ENCODE peak calls at places on chromosomes 16 and 17, in five cellular contexts. S is CD4-positive, alpha-beta memory T cell; V is stomach; K is heart right ventricle; A is right lobe of liver. T is an unnamed sample.

GRCh38 chr16:84932691-84933090 is 78.6 kb downstream of the ZDHHC7 start:
- DNase-seq in A (no peak), S (no peak), V (no peak), K (no peak), T (no peak)

GRCh38 chr17:76263896-76264295 is 1.3 kb upstream of the UBALD2 start:
- DNase-seq in S (peak), K (no peak), A (no peak), V (no peak), T (no peak)

GRCh38 chr16:2090819-2091721 is 43.3 kb downstream of the TSC2 start:
- DNase-seq in S (no peak), K (peak), V (peak), A (peak), T (no peak)

GRCh38 chr16:87206646-87207451 is 110.3 kb downstream of the C16orf95 start:
- DNase-seq in A (no peak), S (no peak), V (no peak), K (no peak), T (no peak)

GRCh38 chr16:27779719-27780161 is 229.8 kb downstream of the KATNIP start:
- DNase-seq in V (peak), A (peak), S (no peak), K (no peak), T (no peak)

GRCh38 chr16:68800257-68800875 is 43.0 kb upstream of the TANGO6 start:
- DNase-seq in K (no peak), A (no peak), V (peak), S (no peak), T (peak)

GRCh38 chr16:68374251-68374805 is 63.5 kb downstream of the PRMT7 start:
- DNase-seq in A (no peak), V (no peak), K (no peak), S (no peak), T (no peak)

GRCh38 chr17:46817151-46817900 is 1.2 kb downstream of the WNT3 start:
- DNase-seq in K (no peak), A (no peak), V (no peak), S (no peak), T (no peak)

GRCh38 chr17:77513045-77513444 is 372.3 kb downstream of the SEC14L1 start:
- DNase-seq in A (no peak), K (no peak), S (no peak), V (no peak), T (no peak)

GRCh38 chr16:86571197-86571915 is 4.7 kb downstream of the FOXC2 start:
- DNase-seq in S (no peak), A (no peak), V (no peak), K (no peak), T (no peak)

GRCh38 chr17:81551458-81552243 is 502 bp downstream of the FAAP100 start:
- DNase-seq in S (no peak), V (no peak), A (peak), K (peak), T (no peak)
- H3K4me3 ChIP-seq in S (peak), V (peak), A (peak), K (peak), T (peak)

DNA sequence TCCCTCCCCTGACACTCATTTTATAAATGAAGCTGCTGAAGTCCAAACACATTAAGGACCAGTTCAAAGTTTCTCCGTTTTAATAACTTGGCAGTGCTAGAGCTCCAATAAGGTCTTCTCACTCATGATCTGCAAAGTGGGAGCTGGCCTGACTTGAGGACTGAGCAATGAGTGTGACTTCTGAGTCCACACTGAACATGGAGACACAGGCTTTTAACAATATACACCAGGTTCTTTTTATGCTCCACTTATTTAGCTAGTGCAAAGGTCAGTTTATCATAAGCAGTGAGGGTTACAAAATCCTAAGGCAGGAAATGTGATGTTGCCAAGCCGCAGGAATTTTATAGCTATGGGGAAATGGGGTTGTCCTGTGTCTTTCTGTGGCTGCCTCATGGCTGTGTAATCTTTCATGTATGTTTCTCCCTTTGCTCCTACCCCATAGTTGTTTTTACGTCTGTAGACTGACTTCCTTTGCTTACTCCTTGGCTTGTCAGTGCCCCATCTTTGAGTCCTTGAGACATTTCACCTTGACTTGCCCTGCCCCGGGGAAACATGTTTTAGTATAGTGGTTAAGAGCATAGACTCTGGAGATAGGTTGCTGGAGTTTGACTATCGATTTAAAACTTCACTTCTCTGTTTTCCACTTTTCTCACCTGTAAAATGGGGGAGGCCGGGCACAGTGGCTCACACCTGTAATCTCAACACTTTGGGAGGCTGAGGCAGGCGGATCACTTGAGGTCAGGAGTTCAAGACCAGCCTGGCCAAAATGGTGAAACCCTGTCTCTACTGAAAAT is 12.2 kb upstream of the MMD start:
- DNase-seq in V (peak), S (no peak), A (no peak), K (no peak), T (no peak)
- H3K27ac ChIP-seq in V (peak), S (no peak), A (peak), K (no peak), T (no peak)

DNA sequence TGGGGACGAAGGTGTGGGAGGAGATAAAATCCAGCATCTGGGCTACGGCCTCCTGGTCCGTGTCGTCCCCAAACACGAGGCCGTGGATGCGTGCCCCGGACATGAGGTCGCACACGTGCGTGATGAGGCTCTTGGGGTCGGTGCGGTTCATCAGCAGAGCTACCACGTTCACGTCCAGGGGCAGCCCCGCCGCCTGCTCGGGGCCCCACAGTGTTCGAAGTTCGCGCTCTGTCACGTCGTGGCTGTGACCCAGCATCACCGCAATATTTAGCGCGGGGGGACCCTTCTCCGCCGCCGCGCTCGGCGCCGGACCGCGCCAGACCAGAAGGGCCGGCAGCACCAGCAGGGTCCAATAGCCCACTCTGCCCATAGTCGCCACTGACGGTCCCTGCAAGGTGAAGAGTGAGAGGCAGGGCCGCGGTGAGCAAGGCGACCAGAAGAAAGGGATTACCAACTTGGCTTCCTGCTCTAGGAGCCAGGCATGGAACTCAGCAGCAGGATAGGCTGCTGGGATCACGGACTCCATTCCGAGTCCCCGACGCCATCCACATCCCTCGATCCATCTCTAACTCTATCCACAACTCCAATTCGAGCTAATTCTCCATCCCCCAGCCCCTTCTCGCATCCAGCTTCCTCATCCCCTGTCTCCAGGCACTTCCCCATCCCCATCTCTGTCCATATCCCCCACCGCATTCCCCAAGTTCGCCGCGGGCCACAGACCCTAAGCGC is 2.0 kb downstream of the GRIN2A start:
- DNase-seq in A (no peak), V (no peak), S (no peak), K (no peak), T (no peak)
- H3K4me3 ChIP-seq in A (no peak), V (peak), S (no peak), K (no peak), T (no peak)

GRCh38 chr17:81064746-81065475 is 30.0 kb downstream of the BAIAP2 start:
- DNase-seq in A (no peak), S (no peak), K (no peak), V (peak), T (no peak)

GRCh38 chr17:81066771-81067315 is 31.9 kb downstream of the BAIAP2 start:
- DNase-seq in K (no peak), S (no peak), A (no peak), V (no peak), T (no peak)

GRCh38 chr17:81067331-81067730 is 32.4 kb downstream of the BAIAP2 start:
- DNase-seq in S (no peak), K (no peak), A (no peak), V (peak), T (no peak)

GRCh38 chr17:81065500-81065899 is 30.5 kb downstream of the BAIAP2 start:
- DNase-seq in V (peak), A (peak), S (no peak), K (no peak), T (no peak)

DNA sequence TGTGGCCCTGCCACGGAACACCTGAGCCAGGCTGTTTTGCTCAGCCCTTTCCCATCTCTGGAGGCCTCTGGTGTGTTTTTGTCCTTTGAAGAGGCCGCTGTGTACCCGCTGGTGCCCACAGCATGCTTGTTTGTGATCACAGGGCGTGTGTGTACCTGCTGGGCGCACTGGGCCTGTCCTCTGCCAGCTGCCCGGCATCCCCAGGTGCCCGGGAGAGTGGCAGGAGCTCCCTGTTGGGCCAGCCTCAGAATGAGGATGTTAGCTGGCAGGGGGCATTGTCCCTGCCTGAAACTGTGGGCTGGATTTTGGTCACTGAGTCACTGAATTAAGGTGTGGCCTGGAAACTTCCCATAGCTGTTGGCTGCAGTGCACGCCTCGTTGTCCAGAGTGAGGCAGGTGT is 31.1 kb downstream of the BAIAP2 start:
- DNase-seq in S (no peak), K (no peak), V (peak), A (peak), T (no peak)
- H3K27ac ChIP-seq in S (no peak), K (no peak), V (peak), A (no peak), T (no peak)

GRCh38 chr16:75073551-75074414 is 42.8 kb downstream of the LDHD start:
- DNase-seq in A (no peak), S (no peak), K (no peak), V (no peak), T (no peak)

GRCh38 chr16:75072239-75072947 is 44.2 kb downstream of the LDHD start:
- DNase-seq in S (no peak), V (no peak), K (no peak), A (no peak), T (no peak)

GRCh38 chr16:75074415-75074793 is 42.2 kb downstream of the LDHD start:
- DNase-seq in S (no peak), A (no peak), K (no peak), V (no peak), T (no peak)

GRCh38 chr16:75075688-75076268 is 40.8 kb downstream of the LDHD start:
- DNase-seq in K (no peak), V (no peak), A (no peak), S (no peak), T (no peak)

DNA sequence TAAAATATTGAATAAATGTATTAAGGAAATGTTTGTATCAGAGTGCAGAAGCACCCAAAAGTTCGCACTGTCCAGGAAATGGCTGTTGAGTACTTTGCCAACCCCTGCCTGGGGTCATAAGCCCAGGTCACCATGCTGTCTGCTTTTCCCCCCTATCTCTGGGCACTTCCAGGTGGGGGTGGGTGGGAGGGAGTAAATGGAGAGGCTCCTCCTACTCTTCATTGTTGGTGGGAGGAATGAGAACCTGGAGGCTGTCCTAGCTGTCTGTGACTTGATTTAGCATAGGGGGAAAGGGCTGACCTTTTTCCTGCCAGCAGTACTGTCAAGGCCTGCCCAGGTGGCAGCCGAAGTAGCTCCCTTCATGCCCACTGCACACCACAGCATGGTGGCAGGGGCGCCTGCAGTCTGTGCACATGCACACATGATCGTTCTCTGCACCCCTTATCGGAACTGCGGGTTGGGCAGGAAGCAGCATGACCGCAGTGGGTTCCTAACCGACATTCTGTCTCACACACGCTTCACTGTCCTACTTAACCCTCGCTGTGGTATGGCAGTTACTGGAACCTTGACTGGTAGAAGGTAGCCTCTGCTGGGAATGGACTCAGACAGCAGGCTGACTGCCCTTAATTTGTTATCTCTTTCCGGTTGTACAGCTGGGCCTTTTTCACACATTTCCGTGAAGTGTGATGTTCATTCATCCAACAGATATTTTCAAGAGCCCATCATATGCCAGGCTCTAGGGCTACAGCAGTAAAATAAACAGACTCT is 41.5 kb downstream of the LDHD start:
- DNase-seq in K (no peak), V (peak), S (peak), A (no peak), T (peak)
- H3K4me3 ChIP-seq in K (no peak), V (no peak), S (peak), A (no peak), T (no peak)

GRCh38 chr16:62261760-62262159 is 225.5 kb upstream of the CDH8 start:
- DNase-seq in A (no peak), K (no peak), V (no peak), S (no peak), T (no peak)
- H3K27ac ChIP-seq in A (no peak), K (no peak), V (no peak), S (no peak), T (no peak)

GRCh38 chr17:81002409-81003361 is 11.0 kb downstream of the CHMP6 start:
- DNase-seq in V (peak), S (no peak), A (no peak), K (peak), T (no peak)

GRCh38 chr17:81002013-81002384 is 10.4 kb downstream of the CHMP6 start:
- DNase-seq in A (no peak), K (no peak), V (no peak), S (no peak), T (no peak)

GRCh38 chr17:81003711-81004335 is 12.2 kb downstream of the CHMP6 start:
- DNase-seq in K (no peak), S (no peak), V (no peak), A (no peak), T (no peak)

GRCh38 chr17:81008140-81008539 is 16.5 kb downstream of the CHMP6 start:
- DNase-seq in K (no peak), S (no peak), V (no peak), A (no peak), T (no peak)

DNA sequence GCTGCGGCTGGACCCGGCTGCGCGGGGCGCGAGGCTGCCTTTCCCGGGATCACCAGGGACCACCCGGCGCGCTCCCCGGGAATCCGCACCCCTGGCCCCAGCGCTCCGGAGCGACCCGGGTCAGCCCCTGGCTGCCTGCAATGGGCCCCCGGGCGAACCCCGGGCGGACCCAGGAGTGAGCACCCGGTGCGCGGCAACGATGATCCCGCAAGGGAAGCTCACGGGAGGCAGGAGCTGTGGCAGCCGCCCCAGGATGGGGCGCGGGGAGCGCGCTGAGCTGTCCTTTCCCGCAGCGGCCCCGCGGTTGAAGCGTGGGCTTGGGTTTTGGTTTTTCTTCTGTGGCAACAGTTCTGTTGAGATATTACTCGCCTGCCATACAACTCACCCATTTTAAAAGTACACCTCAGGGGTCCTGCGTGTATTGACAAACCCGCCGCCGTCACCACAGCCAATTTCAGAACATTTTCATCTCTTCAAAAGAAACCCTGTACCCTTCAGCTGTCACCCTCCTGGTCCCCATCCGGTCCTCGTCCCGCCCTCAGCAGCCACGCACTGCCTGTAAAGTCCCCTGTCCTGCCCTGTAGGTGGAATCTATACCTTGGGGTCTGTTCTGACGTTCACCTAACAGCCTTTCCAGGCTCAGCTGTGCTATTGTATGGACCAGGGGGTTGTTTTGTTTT is 12.8 kb downstream of the CHMP6 start:
- DNase-seq in S (no peak), V (no peak), K (no peak), A (no peak), T (no peak)
- H3K4me3 ChIP-seq in S (no peak), V (peak), K (no peak), A (no peak), T (peak)

DNA sequence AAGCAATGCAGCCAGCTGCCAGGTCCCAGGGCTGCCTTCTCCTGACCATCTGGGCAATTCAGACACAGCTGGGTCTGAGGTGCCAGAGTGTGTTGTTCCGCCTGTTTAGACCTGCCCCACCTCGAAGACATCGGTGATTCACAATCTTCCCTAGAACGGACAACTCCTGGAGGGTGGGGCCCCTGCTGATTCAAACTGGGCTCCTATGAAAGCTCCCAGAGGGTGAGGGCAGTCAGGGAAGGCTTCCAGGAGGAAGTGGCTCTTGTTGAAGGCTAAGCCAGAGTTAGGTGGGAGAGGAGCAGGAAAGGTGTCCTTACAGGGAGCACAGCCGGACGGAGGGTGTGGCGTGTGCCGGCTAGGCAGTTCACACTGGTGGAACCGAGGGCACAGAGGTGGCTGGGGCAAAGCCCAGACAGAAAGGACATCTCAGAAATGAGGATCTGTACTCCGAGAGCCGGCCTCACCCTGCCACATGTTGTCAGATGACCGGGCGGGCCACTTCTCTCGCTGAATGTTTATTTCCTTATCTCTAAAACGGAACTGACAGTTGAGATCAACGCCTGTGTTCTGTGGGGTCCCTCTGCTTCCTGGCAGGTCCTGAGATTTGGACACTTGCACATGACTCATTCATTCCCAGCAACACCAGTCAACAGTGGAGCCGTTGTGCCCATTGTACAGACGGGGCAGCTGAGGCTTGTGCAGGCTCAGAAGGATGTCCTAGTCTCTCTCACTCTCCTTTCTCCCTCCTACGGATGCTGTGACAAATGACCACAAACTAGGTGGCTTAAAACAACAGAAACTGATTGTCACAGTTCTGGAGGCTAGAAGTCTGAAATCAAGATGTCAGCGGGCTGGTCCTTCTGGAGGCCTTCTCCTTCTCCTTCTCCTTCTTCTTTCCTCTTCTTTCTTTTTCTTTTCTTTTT is 26.9 kb upstream of the LITAF start:
- DNase-seq in A (peak), K (peak), V (peak), S (no peak), T (no peak)
- H3K27ac ChIP-seq in A (peak), K (no peak), V (peak), S (no peak), T (no peak)

DNA sequence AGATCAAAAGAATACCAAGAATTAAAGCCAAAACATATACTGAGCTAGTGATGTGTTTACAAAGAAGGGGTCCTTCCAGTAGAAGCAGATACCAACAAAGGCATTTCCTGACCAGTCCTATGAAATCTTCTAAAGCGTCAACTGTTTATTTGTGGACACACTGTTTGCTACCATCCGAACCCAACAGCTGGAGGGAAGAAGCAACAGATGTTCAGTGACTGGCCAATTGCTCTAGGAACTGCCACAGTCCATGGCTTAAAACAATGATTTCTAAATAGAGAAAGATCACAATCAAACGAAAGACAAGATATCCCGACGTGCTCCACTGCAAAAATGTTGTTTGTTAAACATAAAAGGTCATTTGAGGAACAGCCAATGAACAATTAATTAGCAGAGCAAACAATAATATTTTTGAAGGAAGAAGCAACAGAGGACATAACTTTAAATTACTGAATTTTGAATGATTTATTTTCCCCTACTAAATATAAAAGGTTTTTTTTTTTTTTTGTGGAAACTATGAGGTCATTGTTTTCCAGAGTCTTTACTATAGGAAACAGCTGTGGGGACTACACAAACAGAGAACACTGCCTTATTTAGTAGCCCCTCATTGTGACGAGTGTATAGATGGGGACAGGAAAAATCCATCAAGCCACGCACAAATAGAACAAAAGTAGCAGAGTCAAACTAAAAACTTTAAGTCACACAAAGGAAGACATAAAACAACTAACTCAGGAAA is 17.2 kb downstream of the USP31 start:
- DNase-seq in K (no peak), V (no peak), A (no peak), S (no peak), T (no peak)
- H3K4me3 ChIP-seq in K (peak), V (no peak), A (no peak), S (no peak), T (no peak)

T was measured in CD8-positive, alpha-beta T cell.